ENCODE peak calls at places on chromosomes 5 and 9, in five cellular contexts. One of them, this sample, is unnamed.

GRCh38 chr5:177253252-177253651 is 50.3 kb downstream of the RAB24 start:
- DNase-seq in stimulated activated CD8-positive, alpha-beta memory T cell treated with anti-CD3 and anti-CD28 coated beads, Interleukin-7, amount 100 ng/mL, for 24 hours: no peak
- DNase-seq in CD4-positive, alpha-beta T cell: no peak
- DNase-seq in NCI-H2081 treated with DMSO at 0.1 percent for 48 hours: no peak
- DNase-seq in occipital lobe: no peak
- DNase-seq in this sample: no peak

GRCh38 chr5:150082889-150083288 is 3.5 kb downstream of the CSF1R start:
- DNase-seq in CD4-positive, alpha-beta T cell: no peak
- DNase-seq in NCI-H2081 treated with DMSO at 0.1 percent for 48 hours: no peak
- DNase-seq in occipital lobe: no peak
- DNase-seq in stimulated activated CD8-positive, alpha-beta memory T cell treated with anti-CD3 and anti-CD28 coated beads, Interleukin-7, amount 100 ng/mL, for 24 hours: no peak
- DNase-seq in this sample: no peak

GRCh38 chr9:98401140-98402025 is 145.9 kb upstream of the TBC1D2 start:
- DNase-seq in CD4-positive, alpha-beta T cell: no peak
- DNase-seq in occipital lobe: no peak
- DNase-seq in stimulated activated CD8-positive, alpha-beta memory T cell treated with anti-CD3 and anti-CD28 coated beads, Interleukin-7, amount 100 ng/mL, for 24 hours: no peak
- DNase-seq in NCI-H2081 treated with DMSO at 0.1 percent for 48 hours: no peak
- DNase-seq in this sample: no peak

GRCh38 chr5:68315679-68316271 is 100.2 kb downstream of the PIK3R1 start:
- DNase-seq in stimulated activated CD8-positive, alpha-beta memory T cell treated with anti-CD3 and anti-CD28 coated beads, Interleukin-7, amount 100 ng/mL, for 24 hours: no peak
- DNase-seq in CD4-positive, alpha-beta T cell: no peak
- DNase-seq in NCI-H2081 treated with DMSO at 0.1 percent for 48 hours: no peak
- DNase-seq in occipital lobe: no peak
- DNase-seq in this sample: no peak

GRCh38 chr9:72149231-72149975 is at the start of gene GDA:
- DNase-seq in CD4-positive, alpha-beta T cell: no peak
- DNase-seq in stimulated activated CD8-positive, alpha-beta memory T cell treated with anti-CD3 and anti-CD28 coated beads, Interleukin-7, amount 100 ng/mL, for 24 hours: no peak
- DNase-seq in NCI-H2081 treated with DMSO at 0.1 percent for 48 hours: no peak
- DNase-seq in occipital lobe: no peak
- DNase-seq in this sample: no peak

GRCh38 chr5:173385832-173386360 is 57.7 kb upstream of the STC2 start:
- DNase-seq in CD4-positive, alpha-beta T cell: no peak
- DNase-seq in NCI-H2081 treated with DMSO at 0.1 percent for 48 hours: no peak
- DNase-seq in stimulated activated CD8-positive, alpha-beta memory T cell treated with anti-CD3 and anti-CD28 coated beads, Interleukin-7, amount 100 ng/mL, for 24 hours: no peak
- DNase-seq in occipital lobe: no peak
- DNase-seq in this sample: no peak

GRCh38 chr9:90099262-90099982 is 494.6 kb downstream of the GADD45G start:
- DNase-seq in NCI-H2081 treated with DMSO at 0.1 percent for 48 hours: peak
- DNase-seq in occipital lobe: no peak
- DNase-seq in stimulated activated CD8-positive, alpha-beta memory T cell treated with anti-CD3 and anti-CD28 coated beads, Interleukin-7, amount 100 ng/mL, for 24 hours: no peak
- DNase-seq in CD4-positive, alpha-beta T cell: no peak
- DNase-seq in this sample: no peak

GRCh38 chr9:99340281-99340680 is 118.2 kb downstream of the SEC61B start:
- DNase-seq in stimulated activated CD8-positive, alpha-beta memory T cell treated with anti-CD3 and anti-CD28 coated beads, Interleukin-7, amount 100 ng/mL, for 24 hours: no peak
- DNase-seq in CD4-positive, alpha-beta T cell: no peak
- DNase-seq in occipital lobe: no peak
- DNase-seq in NCI-H2081 treated with DMSO at 0.1 percent for 48 hours: no peak
- DNase-seq in this sample: no peak

GRCh38 chr5:124867064-124867707 is 120.7 kb upstream of the ZNF608 start:
- DNase-seq in occipital lobe: no peak
- DNase-seq in NCI-H2081 treated with DMSO at 0.1 percent for 48 hours: no peak
- DNase-seq in stimulated activated CD8-positive, alpha-beta memory T cell treated with anti-CD3 and anti-CD28 coated beads, Interleukin-7, amount 100 ng/mL, for 24 hours: no peak
- DNase-seq in CD4-positive, alpha-beta T cell: no peak
- DNase-seq in this sample: peak

GRCh38 chr9:104858846-104859245 is 69.1 kb downstream of the ABCA1 start:
- DNase-seq in NCI-H2081 treated with DMSO at 0.1 percent for 48 hours: no peak
- DNase-seq in stimulated activated CD8-positive, alpha-beta memory T cell treated with anti-CD3 and anti-CD28 coated beads, Interleukin-7, amount 100 ng/mL, for 24 hours: no peak
- DNase-seq in occipital lobe: no peak
- DNase-seq in CD4-positive, alpha-beta T cell: no peak
- DNase-seq in this sample: no peak

GRCh38 chr5:22850981-22851380 is 2.2 kb downstream of the CDH12 start:
- DNase-seq in occipital lobe: no peak
- DNase-seq in CD4-positive, alpha-beta T cell: no peak
- DNase-seq in stimulated activated CD8-positive, alpha-beta memory T cell treated with anti-CD3 and anti-CD28 coated beads, Interleukin-7, amount 100 ng/mL, for 24 hours: no peak
- DNase-seq in NCI-H2081 treated with DMSO at 0.1 percent for 48 hours: no peak
- DNase-seq in this sample: no peak

GRCh38 chr5:75113354-75113753 is 61.0 kb upstream of the GCNT4 start:
- DNase-seq in stimulated activated CD8-positive, alpha-beta memory T cell treated with anti-CD3 and anti-CD28 coated beads, Interleukin-7, amount 100 ng/mL, for 24 hours: no peak
- DNase-seq in occipital lobe: no peak
- DNase-seq in NCI-H2081 treated with DMSO at 0.1 percent for 48 hours: no peak
- DNase-seq in CD4-positive, alpha-beta T cell: no peak
- DNase-seq in this sample: no peak

GRCh38 chr5:1519631-1520141 is 4.1 kb downstream of the LPCAT1 start:
- DNase-seq in stimulated activated CD8-positive, alpha-beta memory T cell treated with anti-CD3 and anti-CD28 coated beads, Interleukin-7, amount 100 ng/mL, for 24 hours: no peak
- DNase-seq in CD4-positive, alpha-beta T cell: no peak
- DNase-seq in occipital lobe: no peak
- DNase-seq in NCI-H2081 treated with DMSO at 0.1 percent for 48 hours: no peak
- DNase-seq in this sample: no peak

GRCh38 chr9:116476002-116476401 is 211.1 kb upstream of the TRIM32 start:
- DNase-seq in stimulated activated CD8-positive, alpha-beta memory T cell treated with anti-CD3 and anti-CD28 coated beads, Interleukin-7, amount 100 ng/mL, for 24 hours: no peak
- DNase-seq in occipital lobe: no peak
- DNase-seq in CD4-positive, alpha-beta T cell: no peak
- DNase-seq in NCI-H2081 treated with DMSO at 0.1 percent for 48 hours: no peak
- DNase-seq in this sample: no peak

GRCh38 chr5:54013556-54014157 is 296.7 kb downstream of the ARL15 start:
- DNase-seq in CD4-positive, alpha-beta T cell: no peak
- DNase-seq in occipital lobe: no peak
- DNase-seq in NCI-H2081 treated with DMSO at 0.1 percent for 48 hours: no peak
- DNase-seq in stimulated activated CD8-positive, alpha-beta memory T cell treated with anti-CD3 and anti-CD28 coated beads, Interleukin-7, amount 100 ng/mL, for 24 hours: peak
- DNase-seq in this sample: no peak

GRCh38 chr5:53067641-53068040 is 41.9 kb downstream of the MOCS2 start:
- DNase-seq in NCI-H2081 treated with DMSO at 0.1 percent for 48 hours: no peak
- DNase-seq in occipital lobe: no peak
- DNase-seq in CD4-positive, alpha-beta T cell: no peak
- DNase-seq in stimulated activated CD8-positive, alpha-beta memory T cell treated with anti-CD3 and anti-CD28 coated beads, Interleukin-7, amount 100 ng/mL, for 24 hours: no peak
- DNase-seq in this sample: peak

GRCh38 chr9:19451240-19452087 is 42.7 kb downstream of the ACER2 start:
- DNase-seq in NCI-H2081 treated with DMSO at 0.1 percent for 48 hours: no peak
- DNase-seq in occipital lobe: no peak
- DNase-seq in CD4-positive, alpha-beta T cell: no peak
- DNase-seq in stimulated activated CD8-positive, alpha-beta memory T cell treated with anti-CD3 and anti-CD28 coated beads, Interleukin-7, amount 100 ng/mL, for 24 hours: no peak
- DNase-seq in this sample: no peak

GRCh38 chr5:124746916-124747769 is 704 bp upstream of the ZNF608 start:
- DNase-seq in CD4-positive, alpha-beta T cell: no peak
- DNase-seq in occipital lobe: peak
- DNase-seq in NCI-H2081 treated with DMSO at 0.1 percent for 48 hours: peak
- DNase-seq in stimulated activated CD8-positive, alpha-beta memory T cell treated with anti-CD3 and anti-CD28 coated beads, Interleukin-7, amount 100 ng/mL, for 24 hours: no peak
- DNase-seq in this sample: peak

GRCh38 chr9:136309101-136309801 is 5.4 kb upstream of the CCDC187 start:
- DNase-seq in occipital lobe: no peak
- DNase-seq in stimulated activated CD8-positive, alpha-beta memory T cell treated with anti-CD3 and anti-CD28 coated beads, Interleukin-7, amount 100 ng/mL, for 24 hours: no peak
- DNase-seq in CD4-positive, alpha-beta T cell: no peak
- DNase-seq in NCI-H2081 treated with DMSO at 0.1 percent for 48 hours: peak
- DNase-seq in this sample: no peak

GRCh38 chr9:73869261-73869660 is 627.9 kb upstream of the RORB start:
- DNase-seq in occipital lobe: no peak
- DNase-seq in stimulated activated CD8-positive, alpha-beta memory T cell treated with anti-CD3 and anti-CD28 coated beads, Interleukin-7, amount 100 ng/mL, for 24 hours: no peak
- DNase-seq in NCI-H2081 treated with DMSO at 0.1 percent for 48 hours: peak
- DNase-seq in CD4-positive, alpha-beta T cell: no peak
- DNase-seq in this sample: peak

GRCh38 chr9:22201256-22201655 is 192.2 kb upstream of the CDKN2B start:
- DNase-seq in stimulated activated CD8-positive, alpha-beta memory T cell treated with anti-CD3 and anti-CD28 coated beads, Interleukin-7, amount 100 ng/mL, for 24 hours: no peak
- DNase-seq in NCI-H2081 treated with DMSO at 0.1 percent for 48 hours: no peak
- DNase-seq in CD4-positive, alpha-beta T cell: no peak
- DNase-seq in occipital lobe: no peak
- DNase-seq in this sample: no peak

GRCh38 chr5:41695920-41696582 is 174.2 kb downstream of the OXCT1 start:
- DNase-seq in stimulated activated CD8-positive, alpha-beta memory T cell treated with anti-CD3 and anti-CD28 coated beads, Interleukin-7, amount 100 ng/mL, for 24 hours: no peak
- DNase-seq in NCI-H2081 treated with DMSO at 0.1 percent for 48 hours: no peak
- DNase-seq in occipital lobe: no peak
- DNase-seq in CD4-positive, alpha-beta T cell: no peak
- DNase-seq in this sample: no peak

GRCh38 chr5:138927979-138928378 is 52.8 kb upstream of the LRRTM2 start:
- DNase-seq in occipital lobe: peak
- DNase-seq in stimulated activated CD8-positive, alpha-beta memory T cell treated with anti-CD3 and anti-CD28 coated beads, Interleukin-7, amount 100 ng/mL, for 24 hours: no peak
- DNase-seq in NCI-H2081 treated with DMSO at 0.1 percent for 48 hours: no peak
- DNase-seq in CD4-positive, alpha-beta T cell: no peak
- DNase-seq in this sample: no peak

GRCh38 chr5:180637962-180638680 is 11.3 kb downstream of the FLT4 start:
- DNase-seq in CD4-positive, alpha-beta T cell: no peak
- DNase-seq in occipital lobe: no peak
- DNase-seq in NCI-H2081 treated with DMSO at 0.1 percent for 48 hours: no peak
- DNase-seq in stimulated activated CD8-positive, alpha-beta memory T cell treated with anti-CD3 and anti-CD28 coated beads, Interleukin-7, amount 100 ng/mL, for 24 hours: no peak
- DNase-seq in this sample: no peak

GRCh38 chr5:137142371-137143243 is 356.5 kb downstream of the SPOCK1 start:
- DNase-seq in occipital lobe: no peak
- DNase-seq in NCI-H2081 treated with DMSO at 0.1 percent for 48 hours: no peak
- DNase-seq in CD4-positive, alpha-beta T cell: no peak
- DNase-seq in stimulated activated CD8-positive, alpha-beta memory T cell treated with anti-CD3 and anti-CD28 coated beads, Interleukin-7, amount 100 ng/mL, for 24 hours: no peak
- DNase-seq in this sample: peak

GRCh38 chr9:129351642-129352151 is 173.6 kb upstream of the IER5L start:
- DNase-seq in stimulated activated CD8-positive, alpha-beta memory T cell treated with anti-CD3 and anti-CD28 coated beads, Interleukin-7, amount 100 ng/mL, for 24 hours: no peak
- DNase-seq in CD4-positive, alpha-beta T cell: no peak
- DNase-seq in NCI-H2081 treated with DMSO at 0.1 percent for 48 hours: no peak
- DNase-seq in occipital lobe: no peak
- DNase-seq in this sample: no peak

GRCh38 chr9:72718503-72718902 is 197.1 kb downstream of the TMC1 start:
- DNase-seq in occipital lobe: no peak
- DNase-seq in CD4-positive, alpha-beta T cell: no peak
- DNase-seq in NCI-H2081 treated with DMSO at 0.1 percent for 48 hours: no peak
- DNase-seq in stimulated activated CD8-positive, alpha-beta memory T cell treated with anti-CD3 and anti-CD28 coated beads, Interleukin-7, amount 100 ng/mL, for 24 hours: no peak
- DNase-seq in this sample: no peak

GRCh38 chr5:173123416-173123815 is 20.9 kb upstream of the BNIP1 start:
- DNase-seq in stimulated activated CD8-positive, alpha-beta memory T cell treated with anti-CD3 and anti-CD28 coated beads, Interleukin-7, amount 100 ng/mL, for 24 hours: no peak
- DNase-seq in NCI-H2081 treated with DMSO at 0.1 percent for 48 hours: no peak
- DNase-seq in CD4-positive, alpha-beta T cell: no peak
- DNase-seq in occipital lobe: no peak
- DNase-seq in this sample: no peak

GRCh38 chr9:37622462-37622861 is 28.3 kb upstream of the FRMPD1 start:
- DNase-seq in occipital lobe: no peak
- DNase-seq in stimulated activated CD8-positive, alpha-beta memory T cell treated with anti-CD3 and anti-CD28 coated beads, Interleukin-7, amount 100 ng/mL, for 24 hours: no peak
- DNase-seq in CD4-positive, alpha-beta T cell: no peak
- DNase-seq in NCI-H2081 treated with DMSO at 0.1 percent for 48 hours: no peak
- DNase-seq in this sample: no peak

GRCh38 chr9:17280350-17281012 is 145.6 kb downstream of the CNTLN start:
- DNase-seq in CD4-positive, alpha-beta T cell: no peak
- DNase-seq in occipital lobe: no peak
- DNase-seq in NCI-H2081 treated with DMSO at 0.1 percent for 48 hours: no peak
- DNase-seq in stimulated activated CD8-positive, alpha-beta memory T cell treated with anti-CD3 and anti-CD28 coated beads, Interleukin-7, amount 100 ng/mL, for 24 hours: no peak
- DNase-seq in this sample: no peak

GRCh38 chr5:172315599-172316531 is 32.3 kb upstream of the UBTD2 start:
- DNase-seq in occipital lobe: no peak
- DNase-seq in CD4-positive, alpha-beta T cell: no peak
- DNase-seq in stimulated activated CD8-positive, alpha-beta memory T cell treated with anti-CD3 and anti-CD28 coated beads, Interleukin-7, amount 100 ng/mL, for 24 hours: no peak
- DNase-seq in NCI-H2081 treated with DMSO at 0.1 percent for 48 hours: no peak
- DNase-seq in this sample: no peak

GRCh38 chr9:123131258-123131657 is 97.8 kb downstream of the GPR21 start:
- DNase-seq in CD4-positive, alpha-beta T cell: no peak
- DNase-seq in stimulated activated CD8-positive, alpha-beta memory T cell treated with anti-CD3 and anti-CD28 coated beads, Interleukin-7, amount 100 ng/mL, for 24 hours: no peak
- DNase-seq in occipital lobe: no peak
- DNase-seq in NCI-H2081 treated with DMSO at 0.1 percent for 48 hours: no peak
- DNase-seq in this sample: peak

GRCh38 chr9:64128572-64128971 is 1156.4 kb downstream of the FOXD4L5 start:
- DNase-seq in NCI-H2081 treated with DMSO at 0.1 percent for 48 hours: no peak
- DNase-seq in occipital lobe: no peak
- DNase-seq in CD4-positive, alpha-beta T cell: no peak
- DNase-seq in stimulated activated CD8-positive, alpha-beta memory T cell treated with anti-CD3 and anti-CD28 coated beads, Interleukin-7, amount 100 ng/mL, for 24 hours: no peak
- DNase-seq in this sample: no peak

GRCh38 chr5:110769282-110769681 is 30.5 kb downstream of the SLC25A46 start:
- DNase-seq in NCI-H2081 treated with DMSO at 0.1 percent for 48 hours: no peak
- DNase-seq in CD4-positive, alpha-beta T cell: no peak
- DNase-seq in occipital lobe: no peak
- DNase-seq in stimulated activated CD8-positive, alpha-beta memory T cell treated with anti-CD3 and anti-CD28 coated beads, Interleukin-7, amount 100 ng/mL, for 24 hours: no peak
- DNase-seq in this sample: no peak

GRCh38 chr9:22354699-22355384 is 91.8 kb upstream of the DMRTA1 start:
- DNase-seq in stimulated activated CD8-positive, alpha-beta memory T cell treated with anti-CD3 and anti-CD28 coated beads, Interleukin-7, amount 100 ng/mL, for 24 hours: no peak
- DNase-seq in CD4-positive, alpha-beta T cell: no peak
- DNase-seq in occipital lobe: no peak
- DNase-seq in NCI-H2081 treated with DMSO at 0.1 percent for 48 hours: no peak
- DNase-seq in this sample: no peak

GRCh38 chr5:1659100-1660036 is 135.6 kb upstream of the LPCAT1 start:
- DNase-seq in stimulated activated CD8-positive, alpha-beta memory T cell treated with anti-CD3 and anti-CD28 coated beads, Interleukin-7, amount 100 ng/mL, for 24 hours: no peak
- DNase-seq in CD4-positive, alpha-beta T cell: no peak
- DNase-seq in occipital lobe: no peak
- DNase-seq in NCI-H2081 treated with DMSO at 0.1 percent for 48 hours: no peak
- DNase-seq in this sample: no peak

GRCh38 chr5:110817437-110817836 is 78.6 kb downstream of the SLC25A46 start:
- DNase-seq in occipital lobe: no peak
- DNase-seq in NCI-H2081 treated with DMSO at 0.1 percent for 48 hours: no peak
- DNase-seq in stimulated activated CD8-positive, alpha-beta memory T cell treated with anti-CD3 and anti-CD28 coated beads, Interleukin-7, amount 100 ng/mL, for 24 hours: no peak
- DNase-seq in CD4-positive, alpha-beta T cell: no peak
- DNase-seq in this sample: peak

GRCh38 chr9:27151693-27152397 is 42.8 kb downstream of the TEK start:
- DNase-seq in stimulated activated CD8-positive, alpha-beta memory T cell treated with anti-CD3 and anti-CD28 coated beads, Interleukin-7, amount 100 ng/mL, for 24 hours: no peak
- DNase-seq in occipital lobe: no peak
- DNase-seq in NCI-H2081 treated with DMSO at 0.1 percent for 48 hours: no peak
- DNase-seq in CD4-positive, alpha-beta T cell: no peak
- DNase-seq in this sample: peak

This sample was measured in astrocyte of the cerebellum.